ENCODE peak calls at places on chromosomes 3 and 15, in six cellular contexts. T is tibial artery, U is breast epithelium, A is H9, K is tibial nerve, P is colonic mucosa. X is an unnamed sample.

GRCh38 chr3:29649815-29650547 is 369.1 kb downstream of the RBMS3 start:
- DNase-seq in T (peak), P (no peak), K (no peak), A (no peak), U (no peak), X (no peak)

GRCh38 chr3:123153124-123153523 is 48.6 kb upstream of the SEC22A start:
- DNase-seq in U (no peak), A (no peak), T (no peak), P (no peak), K (no peak), X (no peak)

GRCh38 chr15:80866936-80867335 is 87.8 kb downstream of the CEMIP start:
- DNase-seq in P (no peak), U (no peak), K (no peak), T (no peak), A (peak), X (no peak)

GRCh38 chr15:44529864-44530604 is 6.9 kb upstream of the EIF3J start:
- DNase-seq in K (no peak), U (no peak), P (no peak), T (no peak), A (no peak), X (no peak)

GRCh38 chr3:48516571-48516970 is 12.6 kb upstream of the SHISA5 start:
- DNase-seq in K (no peak), U (no peak), A (no peak), P (no peak), T (no peak), X (no peak)

GRCh38 chr3:40847571-40847992 is 322.8 kb downstream of the ZNF621 start:
- DNase-seq in U (no peak), A (peak), T (no peak), K (no peak), P (no peak), X (no peak)

GRCh38 chr3:64987731-64988130 is 299.9 kb upstream of the ADAMTS9 start:
- DNase-seq in A (no peak), U (no peak), T (no peak), P (no peak), K (no peak), X (no peak)

GRCh38 chr15:90083954-90084607 is 18.2 kb downstream of the IDH2 start:
- DNase-seq in K (no peak), P (no peak), T (no peak), A (no peak), U (no peak), X (no peak)

GRCh38 chr15:80010131-80010673 is 39.2 kb upstream of the BCL2A1 start:
- DNase-seq in K (no peak), T (no peak), U (no peak), P (no peak), A (no peak), X (peak)

GRCh38 chr3:128814514-128815317 is 64.7 kb upstream of the ACAD9 start:
- DNase-seq in P (no peak), K (no peak), U (no peak), T (no peak), A (no peak), X (no peak)

GRCh38 chr3:113533534-113533892 is 1.2 kb downstream of the SIDT1 start:
- DNase-seq in P (no peak), A (no peak), U (no peak), K (no peak), T (no peak), X (no peak)

GRCh38 chr15:90774731-90775521 is 57.8 kb downstream of the BLM start:
- DNase-seq in K (no peak), A (no peak), T (no peak), U (no peak), P (no peak), X (no peak)

GRCh38 chr3:61381745-61382392 is 130.6 kb upstream of the FHIT start:
- DNase-seq in U (no peak), A (no peak), P (no peak), K (no peak), T (no peak), X (no peak)

GRCh38 chr15:50876260-50876988 is 32.1 kb upstream of the AP4E1 start:
- DNase-seq in P (peak), U (no peak), T (no peak), K (no peak), A (no peak), X (no peak)

GRCh38 chr3:130950641-130951040 is 56.8 kb downstream of the ATP2C1 start:
- DNase-seq in U (no peak), K (no peak), A (no peak), T (no peak), P (no peak), X (no peak)

GRCh38 chr3:193391902-193392301 is 13.3 kb upstream of the ATP13A5 start:
- DNase-seq in P (no peak), K (no peak), U (no peak), A (no peak), T (no peak), X (no peak)

GRCh38 chr15:50358805-50359204 is 3.8 kb upstream of the GABPB1 start:
- DNase-seq in A (peak), K (no peak), U (no peak), T (no peak), P (no peak), X (no peak)

GRCh38 chr15:29815000-29815704 is 7.1 kb downstream of the TJP1 start:
- DNase-seq in P (no peak), T (no peak), A (no peak), U (no peak), K (no peak), X (no peak)

GRCh38 chr3:146262711-146263110 is 11.8 kb upstream of the PLSCR4 start:
- DNase-seq in U (no peak), K (no peak), A (no peak), T (no peak), P (no peak), X (no peak)

GRCh38 chr3:3086239-3086638 is 23.9 kb downstream of the IL5RA start:
- DNase-seq in U (no peak), K (no peak), T (no peak), P (no peak), A (no peak), X (no peak)

GRCh38 chr3:2156244-2156847 is 57.7 kb downstream of the CNTN4 start:
- DNase-seq in U (no peak), A (peak), T (no peak), K (no peak), P (peak), X (no peak)

GRCh38 chr3:132659000-132659369 is 624 bp downstream of the ACAD11 start:
- DNase-seq in P (no peak), A (no peak), K (no peak), T (no peak), U (no peak), X (no peak)

GRCh38 chr3:171809513-171810277 is 588 bp downstream of the PLD1 start:
- DNase-seq in P (peak), T (peak), U (peak), A (peak), K (peak), X (no peak)

GRCh38 chr3:42189746-42190145 is 76.2 kb downstream of the CCK start:
- DNase-seq in P (no peak), T (no peak), A (no peak), K (no peak), U (no peak), X (no peak)

GRCh38 chr15:69648775-69649735 is 196.4 kb downstream of the RPLP1 start:
- DNase-seq in P (no peak), U (peak), A (peak), K (no peak), T (no peak), X (peak)

GRCh38 chr15:42156266-42156922 is at the start of gene PLA2G4F:
- DNase-seq in K (no peak), P (peak), A (peak), U (peak), T (no peak), X (no peak)

GRCh38 chr3:56303508-56303907 is 164.8 kb downstream of the ERC2 start:
- DNase-seq in P (peak), K (no peak), T (no peak), A (peak), U (no peak), X (no peak)

GRCh38 chr3:32733631-32734229 is 48.7 kb downstream of the CNOT10 start:
- DNase-seq in U (no peak), P (no peak), K (no peak), A (no peak), T (no peak), X (no peak)

GRCh38 chr15:43186003-43186353 is 775 bp downstream of the CCNDBP1 start:
- DNase-seq in T (no peak), U (no peak), K (no peak), P (peak), A (no peak), X (no peak)

GRCh38 chr3:152349397-152349796 is 80.7 kb downstream of the MBNL1 start:
- DNase-seq in T (no peak), A (no peak), U (no peak), K (no peak), P (no peak), X (no peak)

GRCh38 chr15:95645791-95646338 is 684.6 kb upstream of the NR2F2 start:
- DNase-seq in K (no peak), P (no peak), T (no peak), A (no peak), U (no peak), X (no peak)

GRCh38 chr3:151305778-151306157 is 10.9 kb downstream of the GPR87 start:
- DNase-seq in P (no peak), A (no peak), T (no peak), U (no peak), K (no peak), X (no peak)

GRCh38 chr3:194974468-194975135 is 288.9 kb downstream of the FAM43A start:
- DNase-seq in T (no peak), P (no peak), A (no peak), U (no peak), K (no peak), X (peak)

GRCh38 chr3:177681156-177681555 is 483.9 kb upstream of the TBL1XR1 start:
- DNase-seq in A (no peak), T (no peak), U (no peak), K (no peak), P (no peak), X (no peak)

GRCh38 chr3:72203613-72204349 is 418.8 kb upstream of the PROK2 start:
- DNase-seq in A (no peak), U (no peak), T (no peak), K (no peak), P (no peak), X (no peak)

GRCh38 chr3:72199530-72199929 is 414.6 kb upstream of the PROK2 start:
- DNase-seq in P (no peak), U (no peak), A (no peak), K (no peak), T (no peak), X (no peak)

GRCh38 chr3:72196377-72196929 is 411.5 kb upstream of the PROK2 start:
- DNase-seq in K (no peak), T (no peak), A (no peak), P (no peak), U (no peak), X (no peak)

GRCh38 chr3:72203105-72203504 is 418.2 kb upstream of the PROK2 start:
- DNase-seq in P (no peak), U (no peak), T (no peak), A (no peak), K (no peak), X (no peak)

DNA sequence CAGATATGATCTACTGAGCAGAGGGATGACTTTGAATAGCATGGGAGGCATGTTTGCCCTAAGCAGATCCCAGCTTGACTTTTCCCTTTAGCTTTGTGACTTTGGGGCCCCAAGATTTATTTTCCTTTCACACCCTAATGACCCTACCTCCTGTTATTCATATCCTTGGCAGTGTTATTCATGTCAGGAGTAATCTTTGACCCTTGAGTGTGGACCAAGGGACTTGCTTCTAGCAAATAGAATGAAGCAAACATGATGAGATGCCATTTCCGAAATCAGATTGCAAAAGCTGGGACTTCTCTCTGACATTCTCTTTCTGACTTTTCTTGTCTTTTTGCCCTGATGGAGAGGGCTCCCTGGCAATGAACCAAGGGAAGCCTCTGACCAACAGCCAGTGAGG is 415.4 kb upstream of the PROK2 start:
- DNase-seq in A (no peak), U (no peak), T (no peak), P (no peak), K (no peak), X (no peak)
- H3K27ac ChIP-seq in A (no peak), U (no peak), T (no peak), P (no peak), K (no peak), X (no peak)

GRCh38 chr3:14845826-14846225 is 27.1 kb downstream of the FGD5 start:
- DNase-seq in K (no peak), A (no peak), P (no peak), U (no peak), T (no peak), X (no peak)
- H3K27ac ChIP-seq in K (no peak), A (no peak), P (no peak), U (no peak), T (no peak), X (no peak)

GRCh38 chr3:71684046-71684730 is 41.0 kb downstream of the EIF4E3 start:
- DNase-seq in P (no peak), A (no peak), T (no peak), U (no peak), K (no peak), X (no peak)
- H3K27ac ChIP-seq in P (peak), A (no peak), T (no peak), U (peak), K (peak), X (peak)

GRCh38 chr3:98884675-98885371 is 16.7 kb downstream of the DCBLD2 start:
- DNase-seq in K (no peak), U (no peak), P (no peak), A (no peak), T (no peak), X (no peak)
- H3K27ac ChIP-seq in K (peak), U (peak), P (no peak), A (no peak), T (peak), X (no peak)

X was measured in vagina.